ENCODE peak calls at places on chromosomes 7 and 10, in four cellular contexts. G is upper lobe of left lung, P is PC-9, O is endothelial cell of umbilical vein. X is an unnamed sample.

GRCh38 chr7:41565655-41566054 is 137.2 kb downstream of the INHBA start:
- DNase-seq in G (no peak), P (no peak), O (no peak), X (no peak)

GRCh38 chr7:150325110-150325611 is 1.8 kb upstream of the ACTR3C start:
- DNase-seq in G (peak; percentile 75), P (no peak), O (no peak), X (no peak)

GRCh38 chr10:68327889-68328786 is 3.7 kb upstream of the HNRNPH3 start:
- DNase-seq in G (no peak), P (peak; percentile 10), O (peak; percentile 28), X (peak; percentile 57)

GRCh38 chr7:129782257-129783096 is 170.3 kb downstream of the UBE2H start:
- DNase-seq in G (no peak), P (no peak), O (no peak), X (no peak)

GRCh38 chr10:69649771-69650550 is 19.9 kb downstream of the FAM241B start:
- DNase-seq in G (no peak), P (no peak), O (no peak), X (no peak)

GRCh38 chr10:80617807-80618206 is 80.1 kb downstream of the SH2D4B start:
- DNase-seq in G (no peak), P (no peak), O (no peak), X (no peak)

GRCh38 chr10:28532223-28532508 is 752 bp upstream of the WAC start:
- DNase-seq in G (no peak), P (no peak), O (no peak), X (no peak)

GRCh38 chr7:116525298-116525912 is 569 bp downstream of the CAV1 start:
- DNase-seq in G (peak; percentile 75), P (peak; percentile 34), O (peak; percentile 35), X (no peak)

GRCh38 chr7:151886783-151887182 is 9.9 kb upstream of the PRKAG2 start:
- DNase-seq in G (no peak), P (no peak), O (no peak), X (no peak)

GRCh38 chr7:3236268-3236667 is 64.8 kb upstream of the SDK1 start:
- DNase-seq in G (no peak), P (no peak), O (no peak), X (no peak)

GRCh38 chr7:95420996-95421846 is 13.6 kb downstream of the PON2 start:
- DNase-seq in G (no peak), P (peak; percentile 3), O (no peak), X (no peak)

GRCh38 chr10:117533507-117534281 is 8.9 kb upstream of the EMX2 start:
- DNase-seq in G (no peak), P (no peak), O (no peak), X (no peak)

DNA sequence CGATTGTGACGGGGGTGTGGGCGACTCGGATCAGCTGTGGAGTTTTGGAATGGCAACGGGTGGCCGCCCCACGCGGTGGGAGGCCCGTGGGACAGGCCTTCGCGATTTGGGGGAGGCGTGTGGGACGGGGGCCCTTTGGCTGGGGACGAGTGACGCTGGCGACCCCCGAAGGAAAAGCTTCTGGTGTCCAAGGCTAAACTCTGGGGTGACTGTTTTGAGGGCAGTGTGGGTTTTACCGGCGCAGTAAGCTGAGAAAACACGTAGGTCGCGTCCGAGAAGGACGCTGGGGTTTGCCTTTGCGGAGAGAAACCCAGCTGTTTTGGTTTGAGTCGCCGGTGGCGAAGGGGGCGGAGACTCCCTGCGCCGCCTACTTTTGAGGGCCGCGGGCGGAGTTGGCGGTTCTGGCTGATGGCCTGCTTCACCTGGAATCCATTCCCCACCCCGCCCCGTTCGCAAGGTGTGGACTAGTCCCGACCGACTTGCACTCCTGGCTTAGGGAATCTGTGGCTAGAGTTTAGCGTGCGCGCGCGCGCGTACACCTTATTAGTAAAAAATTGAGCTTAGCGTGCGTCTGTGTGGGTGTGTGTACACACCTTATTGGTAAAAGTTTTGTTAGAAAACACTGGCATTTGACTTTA is 606 bp downstream of the TAX1BP1 start:
- DNase-seq in G (peak; percentile 95), P (peak; percentile 99), O (peak; percentile 77), X (no peak)
- H3K4me3 ChIP-seq in G (peak overlapping the region; percentile 74), P (peak overlapping the region; percentile 84), O (peak overlapping the region; percentile 83), X (peak overlapping the region; percentile 94)

GRCh38 chr7:142939226-142939910 is at the start of gene LLCFC1:
- DNase-seq in G (no peak), P (peak; percentile 44), O (no peak), X (no peak)
- TF ChIP-seq CTCF in G (no peak), P (peak; percentile 70), O (no peak), X (no peak)

GRCh38 chr7:73986158-73986631 is 41.8 kb upstream of the ELN start:
- DNase-seq in G (no peak), P (no peak), O (no peak), X (no peak)

GRCh38 chr7:73984481-73985205 is 43.3 kb upstream of the ELN start:
- DNase-seq in G (no peak), P (no peak), O (no peak), X (no peak)

GRCh38 chr7:73983437-73984164 is 44.4 kb upstream of the ELN start:
- DNase-seq in G (no peak), P (no peak), O (no peak), X (no peak)

GRCh38 chr7:73987298-73987697 is 40.7 kb upstream of the ELN start:
- DNase-seq in G (no peak), P (no peak), O (no peak), X (no peak)

DNA sequence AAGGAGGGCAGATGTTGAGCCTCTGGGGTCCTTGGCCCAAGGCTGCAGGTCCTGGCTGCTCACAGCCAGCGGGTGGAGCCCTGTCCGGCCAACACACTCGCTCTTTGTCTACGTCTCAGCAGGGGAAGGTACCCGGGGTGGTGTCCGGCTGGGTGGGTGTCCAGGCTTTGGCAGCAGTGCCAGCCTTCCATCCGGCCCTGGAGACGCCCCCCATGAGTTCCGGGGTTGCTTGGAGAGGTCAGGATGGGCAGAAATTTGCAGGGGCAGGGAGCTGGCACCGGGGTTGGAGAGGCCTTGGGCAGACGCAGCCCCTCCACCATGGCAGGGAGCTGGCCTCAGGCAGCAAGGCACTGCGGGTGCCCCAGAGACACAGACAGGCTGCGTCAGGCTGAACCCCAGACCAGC is 42.2 kb upstream of the ELN start:
- DNase-seq in G (no peak), P (no peak), O (no peak), X (no peak)
- H3K36me3 ChIP-seq in G (no peaks in the 10 kb centered on the region), P (no peaks in the 10 kb centered on the region), O (no peaks in the 10 kb centered on the region), X (no peaks in the 10 kb centered on the region)

DNA sequence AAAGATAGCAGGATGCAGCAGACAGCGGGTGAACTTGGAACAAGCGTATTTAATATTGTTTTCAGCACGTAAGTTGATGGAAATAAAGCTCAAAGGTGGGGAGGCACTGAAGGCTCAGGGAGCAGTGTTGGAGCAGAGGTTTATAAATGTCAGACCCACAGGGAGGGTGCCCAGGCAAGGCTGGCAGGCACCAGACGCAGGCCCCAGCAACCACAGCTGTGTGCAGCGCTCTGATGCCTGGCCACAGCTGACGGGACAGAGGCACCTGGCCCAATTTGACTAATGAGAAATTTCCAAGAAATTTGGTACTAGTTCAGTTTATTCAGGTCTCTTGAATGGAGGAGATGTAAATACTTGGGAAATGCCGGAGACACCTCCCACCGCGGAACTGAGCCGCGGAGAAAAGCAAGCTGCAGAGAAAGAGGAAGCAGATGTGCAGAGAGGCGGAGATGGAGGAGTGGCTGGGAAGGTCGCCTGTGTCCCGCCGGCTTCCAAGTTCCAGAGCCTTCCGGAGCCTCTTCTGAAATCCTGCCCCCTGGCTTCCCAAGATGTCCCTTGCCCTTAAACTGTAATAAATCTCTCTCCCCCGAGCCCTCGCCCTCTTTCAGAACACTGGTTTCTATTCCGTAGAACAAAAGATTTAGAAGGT is 38.3 kb upstream of the PLXNA4 start:
- DNase-seq in G (peak; percentile 23), P (no peak), O (peak; percentile 47), X (no peak)
- H3K4me3 ChIP-seq in G (peak overlapping the region; percentile 36), P (no peak overlapping the region), O (peak overlapping the region; percentile 22), X (no peak overlapping the region)

GRCh38 chr10:60441515-60441914 is 51.8 kb upstream of the ANK3 start:
- DNase-seq in G (no peak), P (no peak), O (peak; percentile 32), X (no peak)
- TF ChIP-seq CTCF in G (no peak), P (peak; percentile 64), O (peak; percentile 20), X (peak; percentile 40)

GRCh38 chr10:71817831-71818268 is 33.2 kb downstream of the PSAP start:
- DNase-seq in G (peak; percentile 71), P (no peak), O (no peak), X (no peak)

GRCh38 chr10:71819479-71819878 is 31.6 kb downstream of the PSAP start:
- DNase-seq in G (no peak), P (no peak), O (no peak), X (no peak)

GRCh38 chr10:71816931-71817631 is 34.0 kb downstream of the PSAP start:
- DNase-seq in G (no peak), P (no peak), O (no peak), X (no peak)

GRCh38 chr10:71819985-71820384 is 31.1 kb downstream of the PSAP start:
- DNase-seq in G (no peak), P (no peak), O (no peak), X (no peak)

DNA sequence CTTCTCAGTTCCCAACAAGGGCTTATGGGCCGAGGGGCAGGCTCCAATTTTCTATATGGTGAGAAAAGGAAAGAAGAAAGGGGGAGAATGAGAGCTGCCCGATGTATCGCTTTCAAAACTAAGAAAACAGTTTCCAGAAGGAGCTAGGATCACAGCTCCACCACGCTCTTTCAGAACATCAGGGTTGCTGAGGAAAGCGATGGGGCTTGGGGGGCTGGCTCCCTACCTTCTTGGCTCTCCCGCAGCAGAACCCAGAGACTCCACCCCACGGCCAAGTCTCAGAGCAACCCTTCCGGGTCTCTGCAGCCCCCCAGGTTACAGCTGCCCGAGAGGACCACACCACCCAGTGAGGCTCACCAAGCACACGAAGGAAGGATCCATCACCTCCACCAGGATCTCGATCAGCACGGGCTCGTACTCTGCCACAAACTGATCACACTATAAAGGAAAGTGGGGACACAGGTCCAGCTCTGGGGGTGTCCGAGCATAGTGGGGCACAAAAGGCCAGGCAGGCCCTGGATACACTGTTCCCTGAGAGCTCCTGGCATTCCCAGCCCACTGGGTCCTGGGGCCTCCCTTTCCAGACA is 32.3 kb downstream of the PSAP start:
- DNase-seq in G (no peak), P (no peak), O (no peak), X (no peak)
- H3K36me3 ChIP-seq in G (peaks cover 45% of the 10 kb centered on the region), P (peaks cover 37% of the 10 kb centered on the region), O (peaks cover 65% of the 10 kb centered on the region), X (peaks cover 58% of the 10 kb centered on the region)

DNA sequence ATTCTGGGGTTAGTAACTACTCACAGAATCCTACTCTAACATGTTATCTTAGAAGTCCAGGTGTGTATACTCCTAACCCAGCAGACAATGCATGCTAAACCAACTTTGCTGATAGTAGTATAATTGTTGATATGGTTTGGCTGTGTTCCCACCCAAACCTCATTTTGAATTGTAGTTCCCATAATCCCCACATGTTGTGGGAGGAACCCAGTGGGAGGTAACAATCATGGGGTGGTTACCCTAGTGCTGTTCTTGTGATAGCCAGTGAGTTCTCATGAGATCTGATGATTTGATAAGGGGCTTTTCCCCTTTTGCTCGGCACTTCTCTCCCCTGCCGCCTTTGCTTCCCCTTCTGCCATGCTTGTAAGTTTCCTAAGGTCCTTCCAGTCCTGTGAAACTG is 135.2 kb downstream of the CHRM2 start:
- DNase-seq in G (no peak), P (no peak), O (no peak), X (no peak)
- H3K4me3 ChIP-seq in G (no peak overlapping the region), P (no peak overlapping the region), O (no peak overlapping the region), X (no peak overlapping the region)

GRCh38 chr7:148704189-148704588 is 5.5 kb downstream of the CUL1 start:
- DNase-seq in G (no peak), P (no peak), O (no peak), X (no peak)

GRCh38 chr7:148700693-148701092 is 2.0 kb downstream of the CUL1 start:
- DNase-seq in G (peak; percentile 57), P (peak; percentile 32), O (peak; percentile 34), X (no peak)

GRCh38 chr7:148701414-148701813 is 2.7 kb downstream of the CUL1 start:
- DNase-seq in G (no peak), P (no peak), O (peak; percentile 13), X (no peak)

GRCh38 chr7:148704966-148705365 is 6.3 kb downstream of the CUL1 start:
- DNase-seq in G (no peak), P (no peak), O (no peak), X (no peak)

GRCh38 chr7:148702876-148703670 is 4.4 kb downstream of the CUL1 start:
- DNase-seq in G (no peak), P (no peak), O (no peak), X (no peak)
- TF ChIP-seq CTCF in G (no peak), P (no peak), O (no peak), X (no peak)

X was measured in BJ.